ENCODE peak calls at places on chromosomes 5 and 9, in nine cellular contexts. S is CD8-positive, alpha-beta memory T cell; H is ACHN; Y is activated CD8-positive, alpha-beta memory T cell treated with anti-CD3 and anti-CD28 coated beads, Interleukin-2, amount 50 U/mL, for 4 hours; G is substantia nigra; X is Calu3; J is mucosa of descending colon; W is OCI-M1; F is HT-29. C is an unnamed sample.
A peak's percentile ranks its signal among the peaks of the same experiment; 100 is the strongest.

GRCh38 chr5:157026789-157027424 is 32.0 kb downstream of the HAVCR1 start:
- DNase-seq in S (no peak), H (no peak), Y (no peak), G (no peak), X (peak; percentile 64), J (no peak), W (peak; percentile 13), F (peak; percentile 60), C (no peak)

GRCh38 chr5:75374394-75374814 is 37.4 kb downstream of the HMGCR start:
- DNase-seq in S (no peak), H (no peak), Y (no peak), G (no peak), X (no peak), J (no peak), W (no peak), F (no peak), C (no peak)

GRCh38 chr9:104866186-104866585 is 61.8 kb downstream of the ABCA1 start:
- DNase-seq in S (no peak), H (no peak), Y (no peak), G (no peak), X (no peak), J (no peak), W (no peak), F (no peak), C (no peak)

GRCh38 chr5:33153891-33154290 is 286.9 kb upstream of the TARS1 start:
- DNase-seq in S (no peak), H (no peak), Y (no peak), G (no peak), X (no peak), J (no peak), W (no peak), F (no peak), C (no peak)

GRCh38 chr5:168916852-168917251 is 337.7 kb upstream of the PANK3 start:
- DNase-seq in S (no peak), H (no peak), Y (no peak), G (no peak), X (no peak), J (no peak), W (no peak), F (no peak), C (no peak)

GRCh38 chr5:34658023-34658422 is 1.9 kb downstream of the RAI14 start:
- DNase-seq in S (no peak), H (peak; percentile 33), Y (no peak), G (no peak), X (no peak), J (no peak), W (no peak), F (peak; percentile 28), C (no peak)

GRCh38 chr9:96320749-96321280 is 18.8 kb upstream of the HSD17B3 start:
- DNase-seq in S (no peak), H (no peak), Y (no peak), G (no peak), X (no peak), J (no peak), W (no peak), F (no peak), C (no peak)

GRCh38 chr9:100099722-100100042 is 639 bp downstream of the INVS start:
- DNase-seq in S (no peak), H (peak; percentile 49), Y (no peak), G (no peak), X (peak; percentile 4), J (peak; percentile 47), W (no peak), F (no peak), C (no peak)

GRCh38 chr9:132586830-132587483 is 4.6 kb downstream of the BARHL1 start:
- DNase-seq in S (no peak), H (no peak), Y (no peak), G (no peak), X (no peak), J (no peak), W (no peak), F (no peak), C (no peak)

GRCh38 chr9:89961616-89962341 is 357.0 kb downstream of the GADD45G start:
- DNase-seq in S (no peak), H (no peak), Y (no peak), G (no peak), X (no peak), J (no peak), W (peak; percentile 39), F (no peak), C (no peak)

GRCh38 chr9:125995706-125996105 is 248.5 kb downstream of the PBX3 start:
- DNase-seq in S (no peak), H (no peak), Y (no peak), G (no peak), X (no peak), J (peak; percentile 7), W (no peak), F (no peak), C (no peak)

GRCh38 chr5:112069329-112069728 is 312.3 kb upstream of the NREP start:
- DNase-seq in S (no peak), H (no peak), Y (no peak), G (no peak), X (no peak), J (no peak), W (no peak), F (no peak), C (no peak)

GRCh38 chr5:55225346-55225745 is 1.8 kb downstream of the MCIDAS start:
- DNase-seq in S (no peak), H (no peak), Y (no peak), G (no peak), X (no peak), J (no peak), W (no peak), F (no peak), C (no peak)